ENCODE peak calls at places on chromosomes 11 and 22, in nine cellular contexts. S, G, W, Q, T, P, K, Y and H are unnamed samples.

GRCh38 chr22:28907311-28908008 is 24.1 kb downstream of the ZNRF3 start:
- DNase-seq in S (no peak), G (no peak), W (no peak), Q (no peak), T (no peak), P (peak; percentile 89), K (no peak), Y (no peak), H (no peak)

GRCh38 chr11:32809313-32809712 is 14.9 kb upstream of the CCDC73 start:
- DNase-seq in S (peak; percentile 77), G (peak; percentile 90), W (no peak), Q (peak; percentile 79), T (peak; percentile 70), P (no peak), K (peak; percentile 74), Y (peak; percentile 73), H (peak; percentile 73)

GRCh38 chr22:41341990-41342389 is 39.8 kb upstream of the TEF start:
- DNase-seq in S (no peak), G (no peak), W (no peak), Q (no peak), T (no peak), P (peak; percentile 13), K (no peak), Y (no peak), H (no peak)

GRCh38 chr11:56314844-56315243 is at the start of gene OR8K3:
- DNase-seq in S (no peak), G (no peak), W (no peak), Q (no peak), T (no peak), P (no peak), K (no peak), Y (no peak), H (no peak)

GRCh38 chr11:93843906-93844305 is 6.5 kb downstream of the VSTM5 start:
- DNase-seq in S (no peak), G (no peak), W (no peak), Q (no peak), T (no peak), P (no peak), K (no peak), Y (no peak), H (no peak)

GRCh38 chr22:19892249-19892879 is 37.7 kb upstream of the GNB1L start:
- DNase-seq in S (no peak), G (no peak), W (no peak), Q (no peak), T (no peak), P (no peak), K (no peak), Y (no peak), H (no peak)

GRCh38 chr11:63592975-63593395 is 21.2 kb downstream of the PLAAT3 start:
- DNase-seq in S (no peak), G (peak; percentile 60), W (no peak), Q (no peak), T (no peak), P (no peak), K (peak; percentile 18), Y (no peak), H (no peak)

GRCh38 chr11:46298699-46299424 is 21.4 kb downstream of the CREB3L1 start:
- DNase-seq in S (no peak), G (no peak), W (no peak), Q (no peak), T (no peak), P (no peak), K (no peak), Y (no peak), H (no peak)

GRCh38 chr11:1923201-1923956 is 3.9 kb downstream of the TNNT3 start:
- DNase-seq in S (no peak), G (no peak), W (no peak), Q (peak; percentile 60), T (no peak), P (no peak), K (no peak), Y (no peak), H (no peak)

GRCh38 chr11:12865871-12866595 is 143.1 kb upstream of the RASSF10 start:
- DNase-seq in S (no peak), G (no peak), W (no peak), Q (no peak), T (no peak), P (no peak), K (no peak), Y (no peak), H (no peak)

GRCh38 chr22:50548046-50548912 is 2.6 kb downstream of the KLHDC7B start:
- DNase-seq in S (no peak), G (no peak), W (no peak), Q (peak; percentile 92), T (no peak), P (no peak), K (peak; percentile 50), Y (no peak), H (no peak)

GRCh38 chr11:10878408-10879214 is 20.8 kb upstream of the ZBED5 start:
- DNase-seq in S (no peak), G (peak; percentile 91), W (no peak), Q (no peak), T (no peak), P (peak; percentile 19), K (no peak), Y (no peak), H (peak; percentile 25)

GRCh38 chr11:59192446-59193020 is 20.2 kb downstream of the MPEG1 start:
- DNase-seq in S (no peak), G (no peak), W (no peak), Q (no peak), T (no peak), P (no peak), K (no peak), Y (no peak), H (no peak)

GRCh38 chr11:59197990-59198389 is 14.7 kb downstream of the MPEG1 start:
- DNase-seq in S (no peak), G (no peak), W (no peak), Q (no peak), T (no peak), P (no peak), K (no peak), Y (peak; percentile 83), H (peak; percentile 42)

GRCh38 chr11:59193741-59194140 is 19.0 kb downstream of the MPEG1 start:
- DNase-seq in S (no peak), G (no peak), W (no peak), Q (no peak), T (no peak), P (no peak), K (no peak), Y (no peak), H (no peak)

GRCh38 chr11:59196777-59197176 is 15.9 kb downstream of the MPEG1 start:
- DNase-seq in S (no peak), G (no peak), W (no peak), Q (no peak), T (no peak), P (no peak), K (no peak), Y (no peak), H (no peak)

DNA sequence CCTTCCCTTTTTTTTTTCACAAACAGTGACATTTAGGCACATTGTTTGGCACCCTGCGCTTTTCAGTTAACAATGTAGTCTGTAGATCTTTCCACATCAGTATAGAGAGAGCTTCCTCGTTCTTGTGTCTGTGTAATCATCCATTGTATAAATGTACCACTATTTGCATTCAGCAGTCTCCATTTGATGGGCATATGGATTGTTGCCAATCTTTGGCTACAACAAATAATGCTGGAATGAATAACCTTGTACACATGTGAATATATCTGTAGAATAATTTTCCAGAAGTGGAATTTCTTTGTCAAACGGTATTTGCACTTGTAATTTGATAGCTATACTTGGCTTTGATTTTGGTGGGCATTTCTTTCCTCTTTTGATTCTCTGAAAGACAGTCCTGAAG is 17.1 kb downstream of the MPEG1 start:
- DNase-seq in S (no peak), G (no peak), W (no peak), Q (no peak), T (no peak), P (no peak), K (no peak), Y (no peak), H (no peak)
- H3K36me3 ChIP-seq in S (no peaks in the 10 kb centered on the region), G (peaks cover 16% of the 10 kb centered on the region), W (peaks cover 12% of the 10 kb centered on the region), Q (peaks cover 70% of the 10 kb centered on the region), T (peaks cover 49% of the 10 kb centered on the region), P (peaks cover 22% of the 10 kb centered on the region), K (no peaks in the 10 kb centered on the region), Y (peaks cover 70% of the 10 kb centered on the region), H (no peaks in the 10 kb centered on the region)

GRCh38 chr22:26666035-26666338 is 8.6 kb downstream of the MIAT start:
- DNase-seq in S (no peak), G (no peak), W (no peak), Q (peak; percentile 35), T (no peak), P (no peak), K (no peak), Y (no peak), H (no peak)
- TF ChIP-seq POLR2AphosphoS5 in S (no peak), G (no peak), W (no peak), Q (no peak), T (no peak), P (no peak), K (no peak), Y (no peak), H (no peak)

DNA sequence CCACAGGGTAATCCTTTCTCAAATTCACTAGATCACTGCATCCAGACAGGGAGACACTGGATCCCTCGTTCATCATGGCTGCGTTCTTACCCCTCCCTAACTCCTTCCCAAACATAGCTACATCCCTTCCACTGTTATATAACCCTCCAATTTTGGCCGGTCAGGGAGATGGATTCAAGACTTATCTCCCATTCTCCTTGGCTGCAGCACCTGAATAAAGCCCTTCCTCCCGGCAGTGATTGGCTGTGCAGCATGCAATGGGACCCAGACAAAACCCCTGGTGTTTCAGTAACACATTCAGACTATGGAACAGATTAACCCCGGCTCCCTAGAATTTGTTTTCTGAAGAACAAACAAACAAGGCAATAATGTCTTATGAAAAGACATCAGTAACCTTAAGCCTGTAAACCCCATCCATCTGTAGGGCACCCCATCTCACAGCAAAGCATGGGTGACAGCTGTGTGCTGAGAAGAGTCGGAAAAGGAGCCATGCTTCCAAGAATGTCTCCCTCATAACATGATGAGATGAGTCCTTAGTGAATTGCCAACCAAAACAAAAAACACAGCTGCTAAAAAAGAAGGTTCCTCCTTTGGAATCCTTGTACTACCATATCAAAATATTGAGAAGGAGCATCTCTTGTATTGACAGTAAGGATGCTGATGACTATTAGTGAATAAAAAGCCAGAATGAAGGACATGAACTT is 5.0 kb downstream of the MIF start:
- DNase-seq in S (no peak), G (no peak), W (no peak), Q (no peak), T (no peak), P (no peak), K (no peak), Y (no peak), H (no peak)
- H3K36me3 ChIP-seq in S (peaks cover 6% of the 10 kb centered on the region), G (peaks cover 6% of the 10 kb centered on the region), W (peaks cover 23% of the 10 kb centered on the region), Q (peaks cover 45% of the 10 kb centered on the region), T (peaks cover 17% of the 10 kb centered on the region), P (peaks cover 12% of the 10 kb centered on the region), K (no peaks in the 10 kb centered on the region), Y (peaks cover 20% of the 10 kb centered on the region), H (no peaks in the 10 kb centered on the region)

DNA sequence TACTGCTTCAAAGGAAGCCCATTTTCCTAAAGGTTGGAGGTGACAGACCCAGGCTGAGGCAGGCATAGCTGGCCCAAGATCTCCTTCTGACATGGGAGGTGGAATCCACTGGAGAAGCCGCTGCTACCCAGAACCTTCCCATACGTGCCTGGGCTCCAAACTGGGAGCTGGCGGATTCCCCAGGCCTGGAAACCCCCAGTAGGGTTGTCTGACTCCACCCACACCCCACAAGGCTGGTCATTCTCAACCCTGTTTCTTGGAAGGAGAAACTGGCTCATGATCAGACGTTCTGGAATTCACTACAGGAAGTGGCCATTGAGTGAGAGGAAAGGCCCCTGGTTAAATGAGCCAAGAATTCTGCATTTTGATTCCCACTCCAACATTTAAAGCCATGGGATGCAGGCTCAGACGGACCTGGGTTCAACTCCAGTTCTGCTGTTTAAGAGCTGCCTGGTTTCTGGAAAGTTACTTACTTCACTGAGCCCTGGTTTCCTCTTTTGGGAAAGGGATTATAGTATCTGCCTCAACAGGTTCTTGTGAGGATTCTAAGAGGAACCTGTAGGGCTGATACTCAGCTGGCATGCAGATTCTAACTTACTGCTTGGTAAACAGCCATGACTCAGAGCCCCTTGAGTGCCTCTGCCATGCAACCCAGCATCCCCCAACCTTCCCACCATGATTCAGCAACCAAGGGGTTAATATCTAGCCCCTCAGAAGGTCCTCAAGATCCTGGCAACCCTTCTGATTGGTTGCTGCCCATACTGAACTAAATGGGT is 19.4 kb upstream of the TSKU start:
- DNase-seq in S (no peak), G (no peak), W (no peak), Q (peak; percentile 41), T (no peak), P (no peak), K (no peak), Y (no peak), H (no peak)
- TF ChIP-seq POLR2AphosphoS5 in S (no peak), G (no peak), W (no peak), Q (no peak), T (no peak), P (no peak), K (no peak), Y (peak; percentile 55), H (peak; percentile 67)